ENCODE peak calls at places on chromosomes 1 and 21, in five cellular contexts. L, K, N, I and Y are unnamed samples.

GRCh38 chr1:156618853-156619581 is at the start of gene HAPLN2:
- DNase-seq in I (no peak), N (no peak), K (no peak), L (peak; percentile 36), Y (no peak)

GRCh38 chr1:15573477-15573876 is 11.4 kb downstream of the AGMAT start:
- DNase-seq in L (no peak), N (no peak), I (no peak), K (no peak), Y (no peak)

GRCh38 chr1:33036051-33036525 is 595 bp downstream of the AK2 start:
- DNase-seq in N (no peak), K (no peak), L (peak; percentile 26), I (no peak), Y (no peak)

GRCh38 chr1:85459274-85459673 is 5.7 kb downstream of the DDAH1 start:
- DNase-seq in L (no peak), N (no peak), K (no peak), I (no peak), Y (no peak)

GRCh38 chr21:18340387-18340942 is 63.1 kb downstream of the TMPRSS15 start:
- DNase-seq in L (no peak), K (no peak), I (no peak), N (no peak), Y (no peak)

GRCh38 chr1:202618387-202619022 is 91.7 kb downstream of the SYT2 start:
- DNase-seq in L (no peak), I (no peak), K (no peak), N (no peak), Y (no peak)

GRCh38 chr21:43372663-43373386 is 54.1 kb downstream of the SIK1 start:
- DNase-seq in N (no peak), I (no peak), K (no peak), L (no peak), Y (no peak)

GRCh38 chr1:211579434-211580302 is 707 bp upstream of the SLC30A1 start:
- DNase-seq in N (no peak), L (no peak), I (no peak), K (no peak), Y (no peak)

GRCh38 chr1:75708910-75709309 is 15.6 kb upstream of the ACADM start:
- DNase-seq in K (no peak), L (no peak), N (no peak), I (no peak), Y (no peak)

GRCh38 chr1:243236604-243237252 is 18.4 kb downstream of the CEP170 start:
- DNase-seq in K (no peak), N (no peak), L (no peak), I (no peak), Y (no peak)

GRCh38 chr1:98704474-98704873 is 43.0 kb downstream of the SNX7 start:
- DNase-seq in L (peak; percentile 23), K (no peak), I (no peak), N (no peak), Y (no peak)

GRCh38 chr1:7579831-7580804 is 191.0 kb upstream of the VAMP3 start:
- DNase-seq in K (no peak), L (no peak), I (no peak), N (no peak), Y (no peak)

GRCh38 chr1:111739984-111740765 is 980 bp upstream of the INKA2 start:
- DNase-seq in N (no peak), L (no peak), K (no peak), I (no peak), Y (no peak)